ENCODE peak calls at places on chromosomes 12 and 14, in five cellular contexts. B is SW 1271; H is hepatocyte; P is stimulated activated CD4-positive, alpha-beta T cell treated with anti-CD3 and anti-CD28 coated beads, Interleukin-12 subunit alpha, Interleukin-12 subunit beta, amount 100 ng/mL, for 48 hours; C is left cardiac atrium. E is an unnamed sample.

GRCh38 chr14:82641050-82641540 is 1107.4 kb upstream of the SEL1L start:
- DNase-seq in B (no peak), P (no peak), C (no peak), H (no peak), E (no peak)

GRCh38 chr12:115752913-115753726 is 524.4 kb downstream of the MED13L start:
- DNase-seq in C (peak), P (no peak), H (peak), B (peak), E (no peak)

GRCh38 chr12:50764116-50764860 is 387 bp downstream of the ATF1 start:
- DNase-seq in B (peak), C (peak), P (peak), H (peak), E (peak)

GRCh38 chr12:54591001-54591591 is 2.6 kb upstream of the PPP1R1A start:
- DNase-seq in H (peak), C (no peak), P (no peak), B (no peak), E (no peak)

GRCh38 chr12:118922405-118922804 is 58.9 kb upstream of the SRRM4 start:
- DNase-seq in C (no peak), P (no peak), B (no peak), H (peak), E (no peak)

GRCh38 chr14:82837611-82838140 is 1304.0 kb upstream of the SEL1L start:
- DNase-seq in H (no peak), C (no peak), B (no peak), P (no peak), E (no peak)

GRCh38 chr14:59474172-59474571 is 9.0 kb upstream of the GPR135 start:
- DNase-seq in H (no peak), C (no peak), P (no peak), B (no peak), E (no peak)

GRCh38 chr14:53784688-53785087 is 171.9 kb downstream of the BMP4 start:
- DNase-seq in C (no peak), P (no peak), H (no peak), B (no peak), E (no peak)

GRCh38 chr14:103100281-103101121 is 6.0 kb downstream of the EXOC3L4 start:
- DNase-seq in P (no peak), H (no peak), B (no peak), C (peak), E (no peak)